ENCODE peak calls at places on chromosomes 6 and 20, in nine cellular contexts. One of them, this sample, is unnamed.

GRCh38 chr20:33653218-33653899 is 8.8 kb upstream of the C20orf144 start:
- DNase-seq in WERI-Rb-1: peak
- DNase-seq in Right ventricle myocardium superior: no peak
- DNase-seq in germinal center: peak
- DNase-seq in left ventricle myocardium inferior: peak
- DNase-seq in CD4-positive, alpha-beta T cell: no peak
- DNase-seq in RWPE1: peak
- DNase-seq in anterior cingulate cortex: peak
- DNase-seq in fibroblast of pulmonary artery: peak
- DNase-seq in this sample: peak

GRCh38 chr6:149313070-149313469 is 4.4 kb upstream of the TAB2 start:
- DNase-seq in fibroblast of pulmonary artery: peak
- DNase-seq in RWPE1: no peak
- DNase-seq in left ventricle myocardium inferior: no peak
- DNase-seq in Right ventricle myocardium superior: no peak
- DNase-seq in WERI-Rb-1: no peak
- DNase-seq in anterior cingulate cortex: no peak
- DNase-seq in CD4-positive, alpha-beta T cell: no peak
- DNase-seq in germinal center: no peak
- DNase-seq in this sample: no peak

GRCh38 chr20:1005452-1006027 is 3.4 kb upstream of the RSPO4 start:
- DNase-seq in germinal center: peak
- DNase-seq in anterior cingulate cortex: no peak
- DNase-seq in fibroblast of pulmonary artery: peak
- DNase-seq in WERI-Rb-1: peak
- DNase-seq in CD4-positive, alpha-beta T cell: no peak
- DNase-seq in RWPE1: peak
- DNase-seq in Right ventricle myocardium superior: no peak
- DNase-seq in left ventricle myocardium inferior: no peak
- DNase-seq in this sample: no peak

GRCh38 chr6:151402228-151402627 is 10.9 kb upstream of the ZBTB2 start:
- DNase-seq in WERI-Rb-1: no peak
- DNase-seq in germinal center: no peak
- DNase-seq in left ventricle myocardium inferior: no peak
- DNase-seq in RWPE1: no peak
- DNase-seq in Right ventricle myocardium superior: no peak
- DNase-seq in CD4-positive, alpha-beta T cell: no peak
- DNase-seq in fibroblast of pulmonary artery: no peak
- DNase-seq in anterior cingulate cortex: no peak
- DNase-seq in this sample: no peak

GRCh38 chr6:22891930-22892329 is 322.6 kb downstream of the HDGFL1 start:
- DNase-seq in fibroblast of pulmonary artery: no peak
- DNase-seq in anterior cingulate cortex: no peak
- DNase-seq in Right ventricle myocardium superior: no peak
- DNase-seq in WERI-Rb-1: no peak
- DNase-seq in RWPE1: no peak
- DNase-seq in left ventricle myocardium inferior: no peak
- DNase-seq in CD4-positive, alpha-beta T cell: no peak
- DNase-seq in germinal center: no peak
- DNase-seq in this sample: no peak

GRCh38 chr6:32070814-32071466 is 32.7 kb downstream of the CYP21A2 start:
- DNase-seq in germinal center: no peak
- DNase-seq in Right ventricle myocardium superior: peak
- DNase-seq in CD4-positive, alpha-beta T cell: no peak
- DNase-seq in left ventricle myocardium inferior: peak
- DNase-seq in WERI-Rb-1: no peak
- DNase-seq in fibroblast of pulmonary artery: no peak
- DNase-seq in RWPE1: no peak
- DNase-seq in anterior cingulate cortex: no peak
- DNase-seq in this sample: no peak

GRCh38 chr6:11802886-11803595 is 24.4 kb upstream of the ADTRP start:
- DNase-seq in CD4-positive, alpha-beta T cell: no peak
- DNase-seq in germinal center: no peak
- DNase-seq in RWPE1: no peak
- DNase-seq in anterior cingulate cortex: no peak
- DNase-seq in fibroblast of pulmonary artery: no peak
- DNase-seq in left ventricle myocardium inferior: no peak
- DNase-seq in WERI-Rb-1: no peak
- DNase-seq in Right ventricle myocardium superior: no peak
- DNase-seq in this sample: no peak

GRCh38 chr6:19715166-19715558 is 122.0 kb upstream of the ID4 start:
- DNase-seq in fibroblast of pulmonary artery: no peak
- DNase-seq in anterior cingulate cortex: no peak
- DNase-seq in CD4-positive, alpha-beta T cell: no peak
- DNase-seq in RWPE1: no peak
- DNase-seq in left ventricle myocardium inferior: no peak
- DNase-seq in WERI-Rb-1: no peak
- DNase-seq in germinal center: no peak
- DNase-seq in Right ventricle myocardium superior: no peak
- DNase-seq in this sample: no peak

GRCh38 chr6:166236586-166236985 is 68.9 kb upstream of the TBXT start:
- DNase-seq in WERI-Rb-1: no peak
- DNase-seq in left ventricle myocardium inferior: no peak
- DNase-seq in fibroblast of pulmonary artery: no peak
- DNase-seq in anterior cingulate cortex: no peak
- DNase-seq in germinal center: no peak
- DNase-seq in Right ventricle myocardium superior: no peak
- DNase-seq in RWPE1: no peak
- DNase-seq in CD4-positive, alpha-beta T cell: no peak
- DNase-seq in this sample: no peak

GRCh38 chr6:79173378-79173777 is 61.1 kb downstream of the HMGN3 start:
- DNase-seq in germinal center: no peak
- DNase-seq in left ventricle myocardium inferior: no peak
- DNase-seq in fibroblast of pulmonary artery: no peak
- DNase-seq in anterior cingulate cortex: no peak
- DNase-seq in WERI-Rb-1: no peak
- DNase-seq in CD4-positive, alpha-beta T cell: no peak
- DNase-seq in Right ventricle myocardium superior: no peak
- DNase-seq in RWPE1: no peak
- DNase-seq in this sample: no peak

GRCh38 chr6:97978855-97979271 is 695.8 kb upstream of the MMS22L start:
- DNase-seq in left ventricle myocardium inferior: no peak
- DNase-seq in anterior cingulate cortex: no peak
- DNase-seq in WERI-Rb-1: no peak
- DNase-seq in CD4-positive, alpha-beta T cell: no peak
- DNase-seq in fibroblast of pulmonary artery: no peak
- DNase-seq in germinal center: no peak
- DNase-seq in RWPE1: no peak
- DNase-seq in Right ventricle myocardium superior: no peak
- DNase-seq in this sample: no peak

GRCh38 chr6:131635384-131636340 is 1.4 kb upstream of the ENPP3 start:
- DNase-seq in WERI-Rb-1: no peak
- DNase-seq in left ventricle myocardium inferior: no peak
- DNase-seq in Right ventricle myocardium superior: no peak
- DNase-seq in fibroblast of pulmonary artery: no peak
- DNase-seq in germinal center: peak
- DNase-seq in anterior cingulate cortex: no peak
- DNase-seq in RWPE1: no peak
- DNase-seq in CD4-positive, alpha-beta T cell: no peak
- DNase-seq in this sample: no peak

GRCh38 chr6:146827216-146827928 is 228.6 kb downstream of the ADGB start:
- DNase-seq in RWPE1: no peak
- DNase-seq in left ventricle myocardium inferior: no peak
- DNase-seq in CD4-positive, alpha-beta T cell: no peak
- DNase-seq in Right ventricle myocardium superior: no peak
- DNase-seq in fibroblast of pulmonary artery: no peak
- DNase-seq in anterior cingulate cortex: no peak
- DNase-seq in WERI-Rb-1: no peak
- DNase-seq in germinal center: no peak
- DNase-seq in this sample: no peak

GRCh38 chr6:75386050-75386770 is 101.6 kb upstream of the TMEM30A start:
- DNase-seq in anterior cingulate cortex: no peak
- DNase-seq in RWPE1: no peak
- DNase-seq in germinal center: no peak
- DNase-seq in left ventricle myocardium inferior: no peak
- DNase-seq in fibroblast of pulmonary artery: no peak
- DNase-seq in WERI-Rb-1: no peak
- DNase-seq in Right ventricle myocardium superior: no peak
- DNase-seq in CD4-positive, alpha-beta T cell: no peak
- DNase-seq in this sample: no peak

GRCh38 chr6:22647671-22648070 is 78.3 kb downstream of the HDGFL1 start:
- DNase-seq in left ventricle myocardium inferior: no peak
- DNase-seq in germinal center: no peak
- DNase-seq in Right ventricle myocardium superior: no peak
- DNase-seq in WERI-Rb-1: no peak
- DNase-seq in CD4-positive, alpha-beta T cell: no peak
- DNase-seq in RWPE1: no peak
- DNase-seq in anterior cingulate cortex: no peak
- DNase-seq in fibroblast of pulmonary artery: peak
- DNase-seq in this sample: no peak

GRCh38 chr20:32762754-32763201 is 593 bp downstream of the DNMT3B start:
- DNase-seq in RWPE1: no peak
- DNase-seq in WERI-Rb-1: peak
- DNase-seq in anterior cingulate cortex: peak
- DNase-seq in germinal center: peak
- DNase-seq in fibroblast of pulmonary artery: no peak
- DNase-seq in Right ventricle myocardium superior: no peak
- DNase-seq in left ventricle myocardium inferior: no peak
- DNase-seq in CD4-positive, alpha-beta T cell: peak
- DNase-seq in this sample: no peak

GRCh38 chr6:2725999-2726567 is 24.6 kb downstream of the MYLK4 start:
- DNase-seq in anterior cingulate cortex: no peak
- DNase-seq in CD4-positive, alpha-beta T cell: no peak
- DNase-seq in WERI-Rb-1: no peak
- DNase-seq in left ventricle myocardium inferior: no peak
- DNase-seq in RWPE1: no peak
- DNase-seq in germinal center: peak
- DNase-seq in fibroblast of pulmonary artery: peak
- DNase-seq in Right ventricle myocardium superior: no peak
- DNase-seq in this sample: no peak

GRCh38 chr6:74731921-74732320 is 473.9 kb downstream of the COL12A1 start:
- DNase-seq in CD4-positive, alpha-beta T cell: no peak
- DNase-seq in Right ventricle myocardium superior: no peak
- DNase-seq in WERI-Rb-1: no peak
- DNase-seq in left ventricle myocardium inferior: no peak
- DNase-seq in anterior cingulate cortex: no peak
- DNase-seq in RWPE1: no peak
- DNase-seq in germinal center: no peak
- DNase-seq in fibroblast of pulmonary artery: peak
- DNase-seq in this sample: no peak

GRCh38 chr6:37483502-37483901 is 16.2 kb downstream of the CCDC167 start:
- DNase-seq in CD4-positive, alpha-beta T cell: no peak
- DNase-seq in germinal center: no peak
- DNase-seq in RWPE1: no peak
- DNase-seq in WERI-Rb-1: no peak
- DNase-seq in fibroblast of pulmonary artery: no peak
- DNase-seq in Right ventricle myocardium superior: no peak
- DNase-seq in left ventricle myocardium inferior: no peak
- DNase-seq in anterior cingulate cortex: no peak
- DNase-seq in this sample: no peak

GRCh38 chr6:72411872-72412708 is 209.8 kb upstream of the KCNQ5 start:
- DNase-seq in CD4-positive, alpha-beta T cell: peak
- DNase-seq in fibroblast of pulmonary artery: peak
- DNase-seq in WERI-Rb-1: peak
- DNase-seq in germinal center: peak
- DNase-seq in left ventricle myocardium inferior: peak
- DNase-seq in anterior cingulate cortex: peak
- DNase-seq in RWPE1: peak
- DNase-seq in Right ventricle myocardium superior: peak
- DNase-seq in this sample: peak

This sample was measured in memory B cell.